ENCODE peak calls at places on chromosomes 1 and 21, in ten cellular contexts. I, B, T, K, W, Z, M, D, S and H are unnamed samples.

GRCh38 chr21:31173881-31174555 is 135.7 kb upstream of the KRTAP19-8 start:
- DNase-seq in I (peak), B (no peak), T (peak), K (no peak), W (peak), Z (no peak), M (peak), D (peak), S (peak), H (no peak)

GRCh38 chr1:38013027-38013588 is 574 bp downstream of the UTP11 start:
- DNase-seq in I (no peak), B (peak), T (no peak), K (no peak), W (no peak), Z (peak), M (no peak), D (no peak), S (no peak), H (no peak)

GRCh38 chr1:69569281-69569970 is 1.7 kb downstream of the LRRC7 start:
- DNase-seq in I (no peak), B (no peak), T (no peak), K (no peak), W (peak), Z (no peak), M (no peak), D (no peak), S (peak), H (no peak)

GRCh38 chr1:218397752-218398339 is 52.7 kb downstream of the TGFB2 start:
- DNase-seq in I (no peak), B (peak), T (no peak), K (no peak), W (no peak), Z (no peak), M (no peak), D (no peak), S (peak), H (no peak)

GRCh38 chr21:38822754-38823374 is 17.1 kb downstream of the ETS2 start:
- DNase-seq in I (peak), B (no peak), T (peak), K (no peak), W (no peak), Z (no peak), M (no peak), D (no peak), S (no peak), H (no peak)

GRCh38 chr21:44730028-44730395 is 18.6 kb upstream of the TSPEAR start:
- DNase-seq in I (no peak), B (no peak), T (no peak), K (no peak), W (no peak), Z (no peak), M (no peak), D (no peak), S (no peak), H (no peak)

GRCh38 chr21:16570856-16571255 is 841.1 kb downstream of the USP25 start:
- DNase-seq in I (no peak), B (peak), T (no peak), K (no peak), W (no peak), Z (no peak), M (no peak), D (no peak), S (no peak), H (no peak)

GRCh38 chr1:27379564-27380132 is 3.5 kb downstream of the CD164L2 start:
- DNase-seq in I (no peak), B (no peak), T (no peak), K (no peak), W (no peak), Z (no peak), M (no peak), D (no peak), S (no peak), H (no peak)

GRCh38 chr1:58528518-58528917 is 18.0 kb downstream of the OMA1 start:
- DNase-seq in I (no peak), B (peak), T (no peak), K (no peak), W (no peak), Z (peak), M (no peak), D (no peak), S (no peak), H (no peak)

GRCh38 chr1:80221319-80221718 is 1214.8 kb upstream of the ADGRL4 start:
- DNase-seq in I (no peak), B (no peak), T (no peak), K (no peak), W (no peak), Z (no peak), M (no peak), D (no peak), S (no peak), H (no peak)

GRCh38 chr21:40568756-40569155 is 278.2 kb downstream of the DSCAM start:
- DNase-seq in I (no peak), B (no peak), T (no peak), K (no peak), W (no peak), Z (no peak), M (no peak), D (no peak), S (no peak), H (no peak)

GRCh38 chr21:45846373-45847160 is 135.0 kb upstream of the COL6A1 start:
- DNase-seq in I (no peak), B (no peak), T (no peak), K (no peak), W (no peak), Z (peak), M (no peak), D (no peak), S (peak), H (no peak)

GRCh38 chr1:23759277-23759676 is 16.0 kb downstream of the ELOA start:
- DNase-seq in I (no peak), B (peak), T (no peak), K (no peak), W (no peak), Z (peak), M (peak), D (no peak), S (no peak), H (no peak)

GRCh38 chr1:83034846-83035245 is 964.1 kb downstream of the TTLL7 start:
- DNase-seq in I (no peak), B (no peak), T (no peak), K (no peak), W (no peak), Z (no peak), M (no peak), D (no peak), S (no peak), H (no peak)

GRCh38 chr1:55280731-55281130 is 65.6 kb upstream of the USP24 start:
- DNase-seq in I (no peak), B (peak), T (no peak), K (no peak), W (no peak), Z (peak), M (no peak), D (no peak), S (no peak), H (no peak)

GRCh38 chr21:28781602-28782274 is 210.9 kb downstream of the LTN1 start:
- DNase-seq in I (no peak), B (peak), T (no peak), K (no peak), W (peak), Z (peak), M (no peak), D (no peak), S (peak), H (no peak)

GRCh38 chr1:17427696-17428660 is 11.5 kb downstream of the RCC2 start:
- DNase-seq in I (no peak), B (no peak), T (peak), K (no peak), W (no peak), Z (no peak), M (peak), D (peak), S (no peak), H (no peak)

GRCh38 chr1:77513839-77514763 is 168.4 kb downstream of the ZZZ3 start:
- DNase-seq in I (no peak), B (peak), T (no peak), K (peak), W (peak), Z (peak), M (peak), D (no peak), S (peak), H (peak)

GRCh38 chr1:36768486-36769178 is 265.7 kb downstream of the GRIK3 start:
- DNase-seq in I (no peak), B (no peak), T (no peak), K (no peak), W (no peak), Z (no peak), M (no peak), D (no peak), S (no peak), H (no peak)

GRCh38 chr1:212315907-212316306 is 30.7 kb downstream of the PPP2R5A start:
- DNase-seq in I (no peak), B (peak), T (peak), K (no peak), W (peak), Z (no peak), M (no peak), D (no peak), S (no peak), H (no peak)

GRCh38 chr1:21478356-21478755 is 30.9 kb upstream of the ALPL start:
- DNase-seq in I (no peak), B (no peak), T (peak), K (no peak), W (no peak), Z (no peak), M (no peak), D (no peak), S (no peak), H (no peak)

GRCh38 chr21:43936186-43936967 is 71.4 kb downstream of the AGPAT3 start:
- DNase-seq in I (peak), B (no peak), T (no peak), K (no peak), W (no peak), Z (no peak), M (no peak), D (no peak), S (no peak), H (no peak)

GRCh38 chr1:32241011-32241763 is 5.8 kb upstream of the FAM167B start:
- DNase-seq in I (peak), B (peak), T (peak), K (no peak), W (peak), Z (peak), M (peak), D (peak), S (peak), H (no peak)

GRCh38 chr1:192553741-192554140 is 21.8 kb upstream of the RGS1 start:
- DNase-seq in I (no peak), B (no peak), T (no peak), K (no peak), W (no peak), Z (no peak), M (no peak), D (no peak), S (no peak), H (no peak)

GRCh38 chr1:192554904-192555303 is 20.7 kb upstream of the RGS1 start:
- DNase-seq in I (no peak), B (no peak), T (no peak), K (no peak), W (no peak), Z (no peak), M (no peak), D (no peak), S (no peak), H (no peak)

GRCh38 chr1:192546596-192547199 is 28.9 kb upstream of the RGS1 start:
- DNase-seq in I (no peak), B (peak), T (no peak), K (no peak), W (no peak), Z (no peak), M (no peak), D (no peak), S (no peak), H (no peak)

GRCh38 chr1:192552619-192553225 is 22.9 kb upstream of the RGS1 start:
- DNase-seq in I (no peak), B (no peak), T (no peak), K (no peak), W (no peak), Z (no peak), M (no peak), D (no peak), S (no peak), H (no peak)

GRCh38 chr1:192550922-192551534 is 24.5 kb upstream of the RGS1 start:
- DNase-seq in I (no peak), B (peak), T (no peak), K (no peak), W (no peak), Z (peak), M (no peak), D (no peak), S (no peak), H (no peak)
- H3K4me3 ChIP-seq in I (no peak), B (no peak), T (no peak), K (no peak), W (no peak), Z (no peak), M (no peak), D (no peak), S (no peak), H (no peak)

GRCh38 chr1:8970870-8971337 is 25.2 kb downstream of the CA6 start:
- DNase-seq in I (no peak), B (no peak), T (no peak), K (no peak), W (no peak), Z (no peak), M (no peak), D (no peak), S (no peak), H (no peak)
- TF ChIP-seq CTCF in I (no peak), B (no peak), T (no peak), K (no peak), W (no peak), Z (no peak), M (no peak), D (no peak), S (no peak), H (no peak)

GRCh38 chr1:201481761-201482493 is 12.9 kb upstream of the PHLDA3 start:
- DNase-seq in I (peak), B (peak), T (peak), K (no peak), W (peak), Z (peak), M (peak), D (peak), S (peak), H (no peak)

GRCh38 chr1:201480231-201481003 is 11.4 kb upstream of the PHLDA3 start:
- DNase-seq in I (peak), B (peak), T (peak), K (no peak), W (peak), Z (no peak), M (peak), D (peak), S (peak), H (no peak)

GRCh38 chr1:201479331-201479730 is 10.3 kb upstream of the PHLDA3 start:
- DNase-seq in I (no peak), B (no peak), T (no peak), K (no peak), W (no peak), Z (no peak), M (no peak), D (no peak), S (no peak), H (no peak)

GRCh38 chr1:201482755-201483154 is 13.8 kb upstream of the PHLDA3 start:
- DNase-seq in I (no peak), B (no peak), T (no peak), K (no peak), W (no peak), Z (no peak), M (no peak), D (no peak), S (no peak), H (no peak)

DNA sequence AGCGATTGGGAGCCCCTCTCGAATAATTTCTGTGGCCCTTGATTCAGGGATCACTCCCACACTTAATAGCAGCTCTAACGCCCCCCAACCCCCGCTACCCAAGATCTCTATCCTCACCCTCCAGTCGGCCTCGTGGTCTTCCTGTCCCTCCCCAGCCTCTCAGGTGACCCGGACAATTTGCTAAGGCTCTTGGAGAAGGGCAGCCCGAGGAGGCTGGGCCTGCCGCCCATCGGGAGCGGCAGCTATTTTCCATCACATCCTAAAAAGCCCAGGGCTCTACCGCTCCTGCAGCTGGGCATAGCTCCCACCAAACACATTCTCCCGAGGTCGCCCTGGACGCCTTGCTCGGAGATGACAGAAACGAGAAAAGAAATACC is 12.0 kb upstream of the PHLDA3 start:
- DNase-seq in I (no peak), B (no peak), T (no peak), K (no peak), W (peak), Z (no peak), M (no peak), D (no peak), S (no peak), H (no peak)
- H3K4me3 ChIP-seq in I (no peak), B (peak), T (no peak), K (no peak), W (peak), Z (no peak), M (peak), D (peak), S (peak), H (peak)

DNA sequence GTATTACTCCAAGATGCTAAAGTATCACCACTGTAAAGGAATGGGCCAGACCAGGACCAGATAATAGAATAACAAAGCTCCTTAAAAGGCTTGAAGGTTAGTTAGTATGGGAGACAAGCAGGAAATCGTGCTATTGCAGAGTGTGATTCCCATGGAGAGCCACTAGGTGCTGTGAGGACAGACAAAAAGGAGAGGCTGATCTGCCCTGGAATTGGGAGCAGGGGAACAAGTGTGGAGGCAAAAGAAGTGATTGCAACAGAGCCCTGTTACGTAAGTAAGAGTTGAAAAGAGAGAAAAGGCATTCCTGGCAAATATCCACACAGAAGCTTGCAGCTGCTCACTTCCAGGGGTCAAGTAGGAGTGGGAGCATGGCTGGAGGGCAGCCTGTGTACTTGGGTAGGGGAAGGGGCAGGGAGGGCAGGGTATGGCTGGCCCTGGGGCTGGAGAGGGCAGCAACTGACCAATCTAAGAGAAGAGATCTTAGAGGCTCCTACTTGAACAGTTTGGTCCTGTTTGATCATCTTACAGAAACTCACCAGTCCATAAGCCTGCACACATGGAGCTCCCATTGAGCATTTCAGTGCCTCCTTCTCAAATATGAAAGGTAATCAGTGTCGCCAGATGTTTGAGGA is 207.7 kb upstream of the GJB5 start:
- DNase-seq in I (no peak), B (peak), T (no peak), K (no peak), W (peak), Z (no peak), M (no peak), D (no peak), S (peak), H (no peak)
- TF ChIP-seq CTCF in I (peak), B (no peak), T (no peak), K (peak), W (peak), Z (no peak), M (no peak), D (no peak), S (no peak), H (no peak)

DNA sequence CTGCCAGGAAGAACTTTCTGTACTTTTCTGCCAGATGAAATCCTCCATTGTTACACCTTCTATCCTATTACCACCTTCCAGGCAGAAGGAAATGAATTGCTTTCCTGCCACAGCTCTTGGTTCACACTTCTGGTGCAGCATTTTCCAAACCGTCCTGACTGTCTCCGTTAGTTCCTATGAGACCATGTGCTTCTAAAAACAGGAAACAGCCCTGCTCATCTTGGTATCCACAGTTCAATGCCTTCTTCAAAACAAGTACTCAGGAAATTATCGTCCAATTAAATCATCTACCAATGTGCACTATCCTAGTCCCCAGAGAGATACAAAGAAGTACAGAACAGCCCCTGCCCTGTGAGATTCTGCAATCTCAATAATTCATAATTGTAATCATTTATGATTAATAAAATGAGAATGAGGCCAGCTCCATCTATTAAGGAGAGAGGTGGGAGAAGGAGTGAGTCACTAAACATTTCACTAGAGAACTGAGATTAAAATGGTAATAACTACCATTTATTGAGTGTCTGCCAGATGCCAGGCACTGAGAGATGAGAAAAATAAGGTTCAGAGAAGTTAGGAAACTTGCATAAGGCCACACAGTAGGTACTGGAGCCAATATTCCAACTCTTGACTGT is 11.2 kb downstream of the CLEC20A start:
- DNase-seq in I (no peak), B (peak), T (no peak), K (no peak), W (no peak), Z (no peak), M (no peak), D (no peak), S (no peak), H (no peak)
- H3K4me3 ChIP-seq in I (no peak), B (no peak), T (no peak), K (no peak), W (no peak), Z (no peak), M (no peak), D (no peak), S (no peak), H (no peak)

GRCh38 chr1:63317007-63317813 is 5.2 kb upstream of the FOXD3 start:
- DNase-seq in I (peak), B (peak), T (peak), K (no peak), W (peak), Z (peak), M (peak), D (peak), S (peak), H (no peak)
- TF ChIP-seq CTCF in I (peak), B (peak), T (peak), K (peak), W (peak), Z (peak), M (peak), D (peak), S (peak), H (peak)